ENCODE peak calls at places on chromosome 20, in seven cellular contexts. M is SK-N-SH, I is H1, U is K562, R is HepG2, F is GM12878, P is GM12891. A is an unnamed sample.

GRCh38 chr20:16020971-16021370 is 552.3 kb downstream of the KIF16B start:
- DNase-seq in R (no peak), U (no peak), P (no peak), M (no peak), F (no peak), I (no peak), A (no peak)

GRCh38 chr20:4113996-4114603 is 98.7 kb upstream of the RNF24 start:
- DNase-seq in F (no peak), I (no peak), U (no peak), M (peak; percentile 48), P (no peak), R (no peak), A (no peak)

GRCh38 chr20:34639755-34640222 is 37.1 kb downstream of the PIGU start:
- DNase-seq in I (no peak), M (no peak), U (no peak), R (peak; percentile 58), F (no peak), P (no peak), A (no peak)

GRCh38 chr20:3937618-3938017 is 48.4 kb downstream of the PANK2 start:
- DNase-seq in P (no peak), I (no peak), F (no peak), R (no peak), M (no peak), U (no peak), A (no peak)

GRCh38 chr20:23367770-23368169 is 5.8 kb downstream of the GZF1 start:
- DNase-seq in U (no peak), R (no peak), I (no peak), F (no peak), P (no peak), M (no peak), A (no peak)

GRCh38 chr20:3042621-3043020 is 801 bp upstream of the GNRH2 start:
- DNase-seq in P (no peak), F (no peak), R (no peak), I (no peak), U (no peak), M (no peak), A (no peak)

GRCh38 chr20:34604980-34605788 is 46.7 kb downstream of the MAP1LC3A start:
- DNase-seq in M (peak; percentile 48), P (no peak), F (no peak), R (no peak), U (no peak), I (no peak), A (no peak)

GRCh38 chr20:47289096-47289495 is 67.4 kb downstream of the ZMYND8 start:
- DNase-seq in F (no peak), P (no peak), M (no peak), R (no peak), I (no peak), U (no peak), A (no peak)

GRCh38 chr20:44109951-44110361 is 77.0 kb downstream of the JPH2 start:
- DNase-seq in F (no peak), I (no peak), M (no peak), R (no peak), P (no peak), U (peak; percentile 35), A (no peak)

GRCh38 chr20:6838181-6838826 is 70.8 kb downstream of the BMP2 start:
- DNase-seq in P (no peak), R (no peak), M (no peak), U (no peak), F (peak; percentile 25), I (no peak), A (no peak)

GRCh38 chr20:38272961-38273360 is 12.4 kb upstream of the KIAA1755 start:
- DNase-seq in U (no peak), P (no peak), F (no peak), I (no peak), M (no peak), R (no peak), A (no peak)

GRCh38 chr20:48708116-48708515 is 119.7 kb downstream of the PREX1 start:
- DNase-seq in U (no peak), I (no peak), M (no peak), F (no peak), R (no peak), P (no peak), A (no peak)

GRCh38 chr20:48335421-48336090 is 492.2 kb downstream of the PREX1 start:
- DNase-seq in M (no peak), I (no peak), U (no peak), F (no peak), R (no peak), P (no peak), A (no peak)

GRCh38 chr20:14775778-14776177 is 438.4 kb upstream of the FLRT3 start:
- DNase-seq in P (no peak), I (no peak), U (no peak), M (no peak), R (peak; percentile 64), F (no peak), A (no peak)

GRCh38 chr20:12946789-12947188 is 62.0 kb upstream of the SPTLC3 start:
- DNase-seq in F (no peak), I (no peak), M (no peak), U (no peak), P (no peak), R (no peak), A (no peak)

GRCh38 chr20:6848041-6848440 is 80.6 kb downstream of the BMP2 start:
- DNase-seq in P (no peak), I (no peak), U (no peak), R (no peak), M (no peak), F (no peak), A (no peak)

GRCh38 chr20:35739294-35740163 is 2.5 kb downstream of the RBM39 start:
- DNase-seq in R (peak; percentile 57), M (peak; percentile 6), I (no peak), U (no peak), F (no peak), P (no peak), A (no peak)

GRCh38 chr20:52071136-52071535 is 120.4 kb downstream of the ZFP64 start:
- DNase-seq in M (no peak), U (no peak), F (no peak), I (no peak), R (no peak), P (no peak), A (no peak)

GRCh38 chr20:2652724-2653510 is 485 bp downstream of the NOP56 start:
- DNase-seq in U (peak; percentile 30), M (peak; percentile 81), F (no peak), P (peak; percentile 46), R (peak; percentile 30), I (no peak), A (peak; percentile 37)

GRCh38 chr20:32574296-32575226 is 10.6 kb downstream of the NOL4L start:
- DNase-seq in R (no peak), I (no peak), F (no peak), M (no peak), P (no peak), U (peak; percentile 85), A (no peak)

GRCh38 chr20:15200139-15200538 is 862.7 kb upstream of the FLRT3 start:
- DNase-seq in I (no peak), P (no peak), M (no peak), F (peak; percentile 51), U (no peak), R (no peak), A (no peak)

GRCh38 chr20:35510946-35511735 is 18.3 kb downstream of the C20orf173 start:
- DNase-seq in P (no peak), F (no peak), I (no peak), U (no peak), R (no peak), M (no peak), A (no peak)

GRCh38 chr20:16689906-16690305 is 39.9 kb upstream of the SNRPB2 start:
- DNase-seq in F (no peak), U (no peak), M (no peak), I (no peak), P (no peak), R (no peak), A (no peak)

GRCh38 chr20:37804584-37805566 is 98.1 kb upstream of the VSTM2L start:
- DNase-seq in F (peak; percentile 86), P (peak; percentile 5), U (no peak), M (peak; percentile 52), I (no peak), R (no peak), A (peak; percentile 10)

GRCh38 chr20:62135573-62136266 is 7.5 kb downstream of the PSMA7 start:
- DNase-seq in F (no peak), M (no peak), R (no peak), U (no peak), P (no peak), I (no peak), A (no peak)

GRCh38 chr20:62133864-62134263 is 9.3 kb downstream of the PSMA7 start:
- DNase-seq in M (peak; percentile 56), I (no peak), F (no peak), U (no peak), R (no peak), P (peak; percentile 50), A (no peak)

GRCh38 chr20:62133051-62133845 is 9.9 kb downstream of the PSMA7 start:
- DNase-seq in M (no peak), F (no peak), R (no peak), P (no peak), U (no peak), I (no peak), A (no peak)

GRCh38 chr20:62136283-62137091 is 6.7 kb downstream of the PSMA7 start:
- DNase-seq in U (peak; percentile 50), R (peak; percentile 74), F (no peak), I (no peak), M (peak; percentile 78), P (no peak), A (no peak)

DNA sequence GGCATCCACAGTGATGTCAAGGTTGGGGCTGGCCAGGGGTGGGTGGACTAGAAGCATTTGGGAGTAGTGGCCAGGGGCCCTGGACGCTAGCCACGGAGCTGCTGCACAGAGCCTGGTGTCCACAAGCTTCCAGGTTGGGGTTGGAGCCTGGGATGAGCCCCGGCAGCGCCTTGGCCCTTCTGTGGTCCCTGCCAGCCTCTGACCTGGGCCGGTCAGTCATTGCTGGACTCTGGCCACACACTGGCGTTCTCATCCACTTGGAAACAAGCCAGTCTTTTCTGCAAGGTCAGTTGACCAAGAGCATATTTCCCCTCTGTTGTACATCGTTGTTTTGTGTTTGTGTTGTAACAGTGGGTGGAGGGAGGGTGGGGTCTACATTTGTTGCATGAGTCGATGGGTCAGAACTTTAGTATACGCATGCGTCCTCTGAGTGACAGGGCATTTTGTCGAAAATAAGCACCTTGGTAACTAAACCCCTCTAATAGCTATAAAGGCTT is 8.4 kb downstream of the PSMA7 start:
- DNase-seq in I (no peak), F (no peak), M (no peak), P (no peak), U (no peak), R (peak; percentile 88), A (no peak)
- TF ChIP-seq POLR2AphosphoS5 in I (no peak), F (no peak), M (peak; percentile 44), P (peak; percentile 53), U (no peak), R (no peak), A (peak; percentile 54)

GRCh38 chr20:53869466-53870258 is 200.7 kb downstream of the BCAS1 start:
- DNase-seq in P (no peak), R (peak; percentile 96), U (peak; percentile 74), M (peak; percentile 38), F (peak; percentile 91), I (no peak), A (no peak)
- TF ChIP-seq TAF1 in P (no peak), R (no peak), U (no peak), M (no peak), F (no peak), I (no peak), A (no peak)

GRCh38 chr20:50048420-50049166 is 64.4 kb downstream of the UBE2V1 start:
- DNase-seq in P (no peak), M (no peak), U (no peak), R (no peak), I (no peak), F (no peak), A (no peak)
- TF ChIP-seq POLR2AphosphoS5 in P (no peak), M (no peak), U (no peak), R (no peak), I (no peak), F (no peak), A (no peak)

GRCh38 chr20:5401277-5401676 is 84.5 kb upstream of the PROKR2 start:
- DNase-seq in F (no peak), M (peak; percentile 40), R (no peak), P (no peak), U (no peak), I (no peak), A (no peak)
- TF ChIP-seq TAF1 in F (no peak), M (no peak), R (no peak), P (no peak), U (no peak), I (no peak), A (no peak)

A was measured in GM12892.